ENCODE peak calls at places on chromosomes 2 and 18, in nine cellular contexts. K is NCI-H446 treated with DMSO at 0.1 percent for 48 hours; V is NCI-H82; B is GM04504; X is activated gamma-delta T cell treated with anti-CD3 and anti-CD28 coated beads, Interleukin-2, amount 50 U/mL, for 16 hours; R is AG08395; E is stimulated activated CD4-positive, alpha-beta T cell treated with anti-CD3 and anti-CD28 coated beads, Interleukin-15, amount 100 ng/mL, for 24 hours; T is HuH-7.5; J is H9. H is an unnamed sample.

GRCh38 chr2:166375736-166376487 is at the start of gene SCN9A:
- DNase-seq in V (peak; percentile 96), X (no peak), T (peak; percentile 49), E (peak; percentile 44), R (peak; percentile 53), J (peak; percentile 92), B (no peak), K (peak; percentile 11), H (peak; percentile 89)

GRCh38 chr2:129619471-129619870 is 360.0 kb upstream of the RAB6C start:
- DNase-seq in R (no peak), B (no peak), K (no peak), T (no peak), V (no peak), X (no peak), E (no peak), J (peak; percentile 72), H (peak; percentile 78)

GRCh38 chr2:157260403-157261198 is 3.1 kb downstream of the GALNT5 start:
- DNase-seq in X (no peak), J (no peak), T (no peak), E (no peak), V (no peak), R (no peak), B (no peak), K (no peak), H (no peak)

GRCh38 chr2:58541511-58541910 is 300.4 kb upstream of the FANCL start:
- DNase-seq in T (no peak), E (no peak), K (no peak), J (no peak), B (no peak), X (no peak), R (no peak), V (no peak), H (peak; percentile 32)

GRCh38 chr18:27109403-27109802 is 75.7 kb downstream of the CHST9 start:
- DNase-seq in V (no peak), T (no peak), J (no peak), K (no peak), X (no peak), B (no peak), E (no peak), R (no peak), H (no peak)

GRCh38 chr2:158202151-158202778 is 100.6 kb downstream of the UPP2 start:
- DNase-seq in B (no peak), J (no peak), E (no peak), R (no peak), K (peak; percentile 33), V (no peak), T (no peak), X (no peak), H (no peak)

GRCh38 chr2:181613241-181613640 is 43.7 kb downstream of the CERKL start:
- DNase-seq in E (no peak), T (no peak), X (no peak), K (no peak), R (no peak), V (peak; percentile 45), B (no peak), J (no peak), H (peak; percentile 9)

GRCh38 chr2:208373460-208374089 is 33.0 kb upstream of the PTH2R start:
- DNase-seq in B (peak; percentile 20), R (peak; percentile 65), J (peak; percentile 49), E (peak; percentile 33), X (no peak), T (peak; percentile 47), K (peak; percentile 24), V (peak; percentile 81), H (peak; percentile 70)

GRCh38 chr2:16718551-16719404 is 53.1 kb upstream of the CYRIA start:
- DNase-seq in J (no peak), X (no peak), R (no peak), T (no peak), B (no peak), V (no peak), E (no peak), K (no peak), H (no peak)

GRCh38 chr2:101124684-101125366 is 26.4 kb downstream of the TBC1D8 start:
- DNase-seq in X (no peak), B (peak; percentile 89), T (peak; percentile 59), J (no peak), R (peak; percentile 92), E (no peak), K (no peak), V (no peak), H (no peak)

H was measured in mesendoderm.